ENCODE peak calls at places on chromosomes 4 and X, in five cellular contexts. One of them, this sample, is unnamed.

GRCh38 chr4:7772708-7773385 is 166.8 kb downstream of the AFAP1 start:
- DNase-seq in body of pancreas: peak; percentile 30
- DNase-seq in nephron progenitor cell: peak; percentile 48
- DNase-seq in AG10803: peak; percentile 31
- DNase-seq in NB4: no peak
- DNase-seq in this sample: peak; percentile 56

GRCh38 chr4:100593933-100594332 is 76.1 kb upstream of the EMCN start:
- DNase-seq in nephron progenitor cell: no peak
- DNase-seq in body of pancreas: no peak
- DNase-seq in AG10803: no peak
- DNase-seq in NB4: peak; percentile 29
- DNase-seq in this sample: no peak

GRCh38 chr4:166091914-166092510 is 219.0 kb downstream of the TLL1 start:
- DNase-seq in AG10803: peak; percentile 25
- DNase-seq in NB4: peak; percentile 43
- DNase-seq in nephron progenitor cell: no peak
- DNase-seq in body of pancreas: peak; percentile 26
- DNase-seq in this sample: peak; percentile 7

GRCh38 chr4:184548651-184549341 is 74.4 kb upstream of the IRF2 start:
- DNase-seq in body of pancreas: no peak
- DNase-seq in AG10803: no peak
- DNase-seq in NB4: peak; percentile 75
- DNase-seq in nephron progenitor cell: no peak
- DNase-seq in this sample: no peak

GRCh38 chr4:126775485-126776106 is 857.2 kb upstream of the INTU start:
- DNase-seq in AG10803: no peak
- DNase-seq in nephron progenitor cell: no peak
- DNase-seq in body of pancreas: no peak
- DNase-seq in NB4: no peak
- DNase-seq in this sample: no peak

GRCh38 chr4:169151671-169152070 is 119.1 kb downstream of the SH3RF1 start:
- DNase-seq in AG10803: peak; percentile 50
- DNase-seq in NB4: no peak
- DNase-seq in body of pancreas: no peak
- DNase-seq in nephron progenitor cell: no peak
- DNase-seq in this sample: peak; percentile 18

GRCh38 chr4:105265689-105266088 is 119.0 kb downstream of the TET2 start:
- DNase-seq in AG10803: no peak
- DNase-seq in NB4: no peak
- DNase-seq in nephron progenitor cell: no peak
- DNase-seq in body of pancreas: no peak
- DNase-seq in this sample: no peak

GRCh38 chrX:9805956-9806355 is 19.7 kb downstream of the SHROOM2 start:
- DNase-seq in AG10803: no peak
- DNase-seq in NB4: peak; percentile 8
- DNase-seq in nephron progenitor cell: no peak
- DNase-seq in body of pancreas: no peak
- DNase-seq in this sample: no peak

GRCh38 chrX:149829751-149830191 is 48.0 kb downstream of the MAGEA9 start:
- DNase-seq in body of pancreas: no peak
- DNase-seq in nephron progenitor cell: no peak
- DNase-seq in AG10803: peak; percentile 39
- DNase-seq in NB4: no peak
- DNase-seq in this sample: peak; percentile 17

GRCh38 chr4:102552781-102553180 is 51.6 kb downstream of the NFKB1 start:
- DNase-seq in NB4: no peak
- DNase-seq in AG10803: no peak
- DNase-seq in nephron progenitor cell: no peak
- DNase-seq in body of pancreas: no peak
- DNase-seq in this sample: no peak

GRCh38 chr4:91502365-91502764 is 801.4 kb upstream of the GRID2 start:
- DNase-seq in AG10803: no peak
- DNase-seq in body of pancreas: no peak
- DNase-seq in NB4: peak; percentile 1
- DNase-seq in nephron progenitor cell: no peak
- DNase-seq in this sample: no peak
- TF ChIP-seq CTCF in AG10803: no peak
- TF ChIP-seq CTCF in body of pancreas: no peak
- TF ChIP-seq CTCF in NB4: no peak
- TF ChIP-seq CTCF in nephron progenitor cell: peak; percentile 8
- TF ChIP-seq CTCF in this sample: no peak

DNA sequence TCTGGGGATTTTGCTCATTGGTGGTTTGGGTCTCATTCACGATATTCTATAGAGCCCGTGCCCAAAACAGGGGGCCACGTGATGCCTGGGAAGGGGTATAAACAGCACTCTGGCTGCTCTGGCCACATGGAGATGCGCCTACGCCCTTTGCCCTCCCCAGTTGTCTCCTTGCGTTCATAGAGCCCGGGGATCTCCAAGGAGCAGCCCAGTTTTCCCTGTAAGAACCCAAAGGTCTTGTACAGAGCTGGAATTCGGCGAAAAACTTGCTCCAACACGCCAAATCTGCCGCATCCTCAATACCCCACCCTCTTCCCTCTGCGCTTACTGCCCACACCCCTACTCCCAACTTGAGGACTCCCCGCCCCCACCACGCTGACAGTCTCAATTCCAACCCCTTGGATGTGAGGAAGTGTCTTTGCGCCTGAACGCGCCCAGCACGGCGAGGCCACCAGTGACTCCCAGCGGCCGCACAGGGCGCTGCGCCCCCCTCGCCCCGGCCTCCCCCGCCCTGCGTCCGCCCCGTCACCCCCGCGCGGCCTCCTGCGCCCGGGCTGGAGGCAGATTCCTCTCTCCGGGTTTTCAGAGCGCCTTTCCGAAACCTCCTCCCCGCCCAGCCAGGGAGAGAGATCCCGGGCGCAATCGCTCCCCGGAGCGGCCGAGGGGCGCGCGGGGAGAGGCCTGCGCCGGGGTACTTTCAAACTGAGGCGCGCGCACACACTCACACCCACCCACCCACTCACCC is at the start of gene NHS:
- DNase-seq in NB4: no peak
- DNase-seq in AG10803: peak; percentile 78
- DNase-seq in body of pancreas: peak; percentile 32
- DNase-seq in nephron progenitor cell: peak; percentile 90
- DNase-seq in this sample: peak; percentile 90
- TF ChIP-seq CTCF in NB4: no peak
- TF ChIP-seq CTCF in AG10803: peak; percentile 51
- TF ChIP-seq CTCF in body of pancreas: no peak
- TF ChIP-seq CTCF in nephron progenitor cell: peak; percentile 62
- TF ChIP-seq CTCF in this sample: peak; percentile 21

GRCh38 chr4:147927377-147928137 is 195.7 kb downstream of the ARHGAP10 start:
- DNase-seq in NB4: no peak
- DNase-seq in AG10803: no peak
- DNase-seq in nephron progenitor cell: no peak
- DNase-seq in body of pancreas: peak; percentile 16
- DNase-seq in this sample: peak; percentile 22

GRCh38 chr4:147933779-147934178 is 201.9 kb downstream of the ARHGAP10 start:
- DNase-seq in NB4: no peak
- DNase-seq in nephron progenitor cell: no peak
- DNase-seq in body of pancreas: no peak
- DNase-seq in AG10803: no peak
- DNase-seq in this sample: no peak

GRCh38 chr4:147928400-147928799 is 196.5 kb downstream of the ARHGAP10 start:
- DNase-seq in AG10803: no peak
- DNase-seq in body of pancreas: no peak
- DNase-seq in NB4: no peak
- DNase-seq in nephron progenitor cell: no peak
- DNase-seq in this sample: peak; percentile 48

GRCh38 chr4:147938481-147938880 is 206.6 kb downstream of the ARHGAP10 start:
- DNase-seq in body of pancreas: no peak
- DNase-seq in nephron progenitor cell: no peak
- DNase-seq in NB4: no peak
- DNase-seq in AG10803: no peak
- DNase-seq in this sample: no peak

DNA sequence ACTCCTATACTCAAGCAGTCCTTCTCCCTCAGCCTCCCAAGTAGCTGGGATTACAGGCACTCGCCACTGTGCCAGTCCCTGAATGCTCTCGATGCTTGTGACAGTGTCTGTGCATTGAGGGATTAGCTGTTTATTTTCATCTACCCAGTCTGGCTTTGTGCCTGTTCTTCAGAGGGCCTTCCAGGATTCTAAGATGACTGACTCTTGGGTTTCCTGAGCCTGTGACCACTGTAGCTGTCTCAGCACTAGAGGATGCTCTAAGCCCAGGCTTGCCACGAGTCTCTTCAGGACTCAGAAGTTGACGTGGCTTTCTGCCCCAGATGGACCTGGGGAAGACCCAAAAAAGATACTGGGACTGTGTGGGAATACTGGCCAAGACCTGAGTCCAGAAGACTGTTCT is 201.4 kb downstream of the ARHGAP10 start:
- DNase-seq in NB4: no peak
- DNase-seq in nephron progenitor cell: no peak
- DNase-seq in body of pancreas: no peak
- DNase-seq in AG10803: no peak
- DNase-seq in this sample: no peak
- TF ChIP-seq CTCF in NB4: no peak
- TF ChIP-seq CTCF in nephron progenitor cell: no peak
- TF ChIP-seq CTCF in body of pancreas: no peak
- TF ChIP-seq CTCF in AG10803: peak; percentile 19
- TF ChIP-seq CTCF in this sample: no peak

DNA sequence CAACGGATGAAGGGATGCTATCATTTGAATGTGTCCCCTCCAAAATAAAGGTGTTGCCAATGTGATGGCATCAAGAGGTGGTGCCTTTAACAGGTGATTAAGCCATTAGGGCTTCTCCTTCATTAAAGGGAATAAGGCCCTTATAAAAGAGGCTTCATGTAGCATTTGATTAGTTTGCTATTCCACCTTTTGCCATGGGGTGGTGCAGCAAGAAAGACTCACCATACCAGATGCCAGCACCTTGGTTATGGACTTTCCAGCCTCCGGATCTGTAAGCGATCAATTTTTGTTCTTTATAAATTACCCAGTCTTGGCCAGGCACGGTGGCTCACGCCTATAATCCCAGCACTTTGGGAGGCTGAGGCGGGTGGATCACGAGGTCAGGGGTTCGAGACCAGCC is 7.9 kb upstream of the SLC25A43 start:
- DNase-seq in AG10803: peak; percentile 32
- DNase-seq in nephron progenitor cell: no peak
- DNase-seq in NB4: peak; percentile 46
- DNase-seq in body of pancreas: peak; percentile 53
- DNase-seq in this sample: no peak
- TF ChIP-seq CTCF in AG10803: peak; percentile 45
- TF ChIP-seq CTCF in nephron progenitor cell: no peak
- TF ChIP-seq CTCF in NB4: peak; percentile 36
- TF ChIP-seq CTCF in body of pancreas: no peak
- TF ChIP-seq CTCF in this sample: peak; percentile 20

DNA sequence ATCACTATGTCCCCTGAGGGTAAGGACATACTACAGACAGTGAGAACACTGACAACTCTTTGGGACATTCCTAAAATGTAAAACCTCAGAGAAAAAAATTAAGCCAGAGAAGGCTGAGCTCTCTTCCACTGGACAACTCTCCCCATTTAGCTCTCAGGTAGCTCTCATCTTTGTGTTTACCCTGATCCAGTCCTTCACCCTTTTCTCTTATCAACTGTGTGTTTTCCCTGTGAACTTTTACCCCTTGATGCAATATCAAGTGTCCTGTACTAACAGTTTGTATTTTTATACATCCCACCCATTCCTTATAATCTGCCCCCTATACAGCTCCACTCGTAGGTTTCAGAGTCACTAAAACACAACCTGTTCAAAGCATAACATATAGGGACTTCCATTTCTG is 182.6 kb downstream of the STIM2 start:
- DNase-seq in nephron progenitor cell: no peak
- DNase-seq in NB4: no peak
- DNase-seq in AG10803: no peak
- DNase-seq in body of pancreas: no peak
- DNase-seq in this sample: no peak
- TF ChIP-seq CTCF in nephron progenitor cell: no peak
- TF ChIP-seq CTCF in NB4: no peak
- TF ChIP-seq CTCF in AG10803: no peak
- TF ChIP-seq CTCF in body of pancreas: no peak
- TF ChIP-seq CTCF in this sample: no peak

DNA sequence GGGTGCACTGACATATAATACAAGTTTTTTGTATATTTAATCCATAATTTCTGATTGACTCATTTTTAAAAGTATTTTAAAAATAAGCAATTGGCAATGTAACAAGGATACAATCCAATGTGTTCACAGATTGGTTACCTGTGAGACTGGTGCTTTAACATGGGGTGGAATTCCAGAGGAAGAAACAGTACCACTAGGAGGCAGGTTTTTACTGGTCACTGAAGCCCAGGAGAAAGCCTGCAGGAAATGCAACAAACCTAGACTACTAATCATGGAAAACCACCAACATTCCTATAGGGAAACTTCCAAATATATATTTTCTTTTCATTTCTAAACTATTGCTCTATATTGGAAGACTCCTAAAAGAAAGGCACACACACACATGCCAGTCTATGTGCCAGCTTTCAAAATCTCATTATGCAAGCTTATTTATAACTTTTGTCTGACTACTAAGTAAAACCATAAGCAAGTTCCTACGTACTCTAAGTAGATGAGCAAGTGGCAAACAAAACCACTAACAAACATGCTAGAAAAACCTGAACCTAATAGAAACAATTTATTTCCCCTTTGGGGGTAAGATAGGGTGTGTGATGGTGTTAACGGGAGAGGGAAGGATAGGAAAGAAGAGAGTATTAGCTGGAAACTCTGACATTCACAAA is 19.2 kb downstream of the G3BP2 start:
- DNase-seq in body of pancreas: peak; percentile 28
- DNase-seq in nephron progenitor cell: no peak
- DNase-seq in AG10803: peak; percentile 53
- DNase-seq in NB4: no peak
- DNase-seq in this sample: no peak
- TF ChIP-seq CTCF in body of pancreas: peak; percentile 36
- TF ChIP-seq CTCF in nephron progenitor cell: peak; percentile 25
- TF ChIP-seq CTCF in AG10803: peak; percentile 71
- TF ChIP-seq CTCF in NB4: no peak
- TF ChIP-seq CTCF in this sample: peak; percentile 63

DNA sequence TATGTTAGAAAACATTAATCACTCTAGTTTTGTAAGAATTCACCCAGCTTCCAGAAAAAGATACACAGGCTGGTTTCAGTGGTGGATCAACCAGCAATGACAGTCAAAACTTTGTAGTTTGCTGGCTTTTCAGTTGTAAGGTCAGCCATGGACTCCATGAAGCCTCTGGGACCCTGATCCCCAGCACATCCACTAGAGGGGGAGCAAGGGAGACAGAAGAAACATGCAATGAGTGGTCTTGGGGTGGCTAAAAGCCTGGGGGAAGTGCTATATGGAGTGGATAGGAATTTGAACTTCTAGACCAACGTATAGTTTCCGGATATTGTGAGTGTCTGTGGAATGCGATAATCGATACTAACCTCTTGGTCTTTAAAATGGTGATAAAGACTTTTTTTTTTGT is 72.7 kb downstream of the AFF2 start:
- DNase-seq in AG10803: no peak
- DNase-seq in nephron progenitor cell: no peak
- DNase-seq in body of pancreas: no peak
- DNase-seq in NB4: peak; percentile 51
- DNase-seq in this sample: no peak
- TF ChIP-seq CTCF in AG10803: no peak
- TF ChIP-seq CTCF in nephron progenitor cell: no peak
- TF ChIP-seq CTCF in body of pancreas: no peak
- TF ChIP-seq CTCF in NB4: no peak
- TF ChIP-seq CTCF in this sample: no peak

GRCh38 chrX:119272882-119273806 is 37.1 kb downstream of the PGRMC1 start:
- DNase-seq in body of pancreas: peak; percentile 41
- DNase-seq in NB4: no peak
- DNase-seq in AG10803: peak; percentile 46
- DNase-seq in nephron progenitor cell: no peak
- DNase-seq in this sample: peak; percentile 60
- TF ChIP-seq CTCF in body of pancreas: no peak
- TF ChIP-seq CTCF in NB4: no peak
- TF ChIP-seq CTCF in AG10803: peak; percentile 15
- TF ChIP-seq CTCF in nephron progenitor cell: no peak
- TF ChIP-seq CTCF in this sample: peak; percentile 12

GRCh38 chr4:119629142-119629471 is 503 bp upstream of the PDE5A start:
- DNase-seq in body of pancreas: no peak
- DNase-seq in NB4: no peak
- DNase-seq in nephron progenitor cell: no peak
- DNase-seq in AG10803: no peak
- DNase-seq in this sample: no peak
- TF ChIP-seq CTCF in body of pancreas: no peak
- TF ChIP-seq CTCF in NB4: no peak
- TF ChIP-seq CTCF in nephron progenitor cell: no peak
- TF ChIP-seq CTCF in AG10803: no peak
- TF ChIP-seq CTCF in this sample: no peak